ENCODE peak calls at places on chromosomes 7 and 10, in four cellular contexts. G, B, X and T are unnamed samples.

GRCh38 chr7:120564145-120564544 is 291.2 kb downstream of the KCND2 start:
- DNase-seq in G (no peak), B (no peak), X (no peak), T (no peak)

GRCh38 chr7:78226059-78226658 is 427.6 kb downstream of the PHTF2 start:
- DNase-seq in G (peak), B (peak), X (no peak), T (peak)

GRCh38 chr10:71280216-71280615 is 38.8 kb upstream of the SLC29A3 start:
- DNase-seq in G (no peak), X (no peak), B (no peak), T (no peak)

GRCh38 chr7:142088022-142088714 is 23.4 kb upstream of the MGAM2 start:
- DNase-seq in G (peak), X (no peak), B (no peak), T (no peak)

GRCh38 chr10:104501864-104502579 is 139.1 kb upstream of the SORCS3 start:
- DNase-seq in G (no peak), B (no peak), X (no peak), T (no peak)

GRCh38 chr7:5231116-5231515 is 41.1 kb downstream of the WIPI2 start:
- DNase-seq in X (no peak), G (no peak), B (no peak), T (no peak)

GRCh38 chr10:12594448-12594944 is 245.1 kb downstream of the CAMK1D start:
- DNase-seq in X (peak), G (no peak), B (no peak), T (no peak)

GRCh38 chr7:54689394-54690058 is 69.5 kb downstream of the SEC61G start:
- DNase-seq in B (no peak), X (no peak), G (no peak), T (no peak)

GRCh38 chr10:100829103-100829870 is 83.5 kb upstream of the SLF2 start:
- DNase-seq in G (no peak), B (no peak), X (no peak), T (no peak)

GRCh38 chr7:23474098-23474828 is 4.0 kb upstream of the IGF2BP3 start:
- DNase-seq in G (peak), B (no peak), X (peak), T (peak)

GRCh38 chr10:22427101-22427500 is 81.8 kb downstream of the SPAG6 start:
- DNase-seq in G (no peak), X (no peak), B (peak), T (no peak)

GRCh38 chr7:78301361-78301760 is 502.8 kb downstream of the PHTF2 start:
- DNase-seq in G (no peak), X (no peak), B (no peak), T (no peak)